ENCODE peak calls at places on chromosomes 3 and 15, in four cellular contexts. V is tibial nerve, C is fibroblast of mammary gland, A is foreskin fibroblast. L is an unnamed sample.

GRCh38 chr3:33001889-33002288 is 50.4 kb downstream of the CCR4 start:
- DNase-seq in A (no peak), V (no peak), C (peak), L (no peak)

GRCh38 chr3:151971194-151971771 is 97.8 kb downstream of the SUCNR1 start:
- DNase-seq in A (no peak), C (no peak), V (no peak), L (no peak)

GRCh38 chr3:8540456-8540855 is 38.8 kb downstream of the LMCD1 start:
- DNase-seq in C (no peak), V (no peak), A (no peak), L (no peak)

GRCh38 chr3:58638586-58638985 is 28.0 kb downstream of the FAM3D start:
- DNase-seq in C (no peak), V (no peak), A (no peak), L (no peak)

GRCh38 chr3:186220365-186220764 is 111.5 kb upstream of the ETV5 start:
- DNase-seq in V (no peak), A (no peak), C (peak), L (no peak)

GRCh38 chr3:141427764-141428163 is 59.1 kb upstream of the RASA2 start:
- DNase-seq in A (no peak), C (no peak), V (no peak), L (no peak)

GRCh38 chr3:73418636-73419035 is 206.1 kb downstream of the PDZRN3 start:
- DNase-seq in V (no peak), A (no peak), C (no peak), L (no peak)

GRCh38 chr3:124664804-124665203 is 65.4 kb upstream of the UMPS start:
- DNase-seq in C (no peak), A (no peak), V (no peak), L (no peak)

GRCh38 chr3:46861293-46861995 is 1.8 kb downstream of the MYL3 start:
- DNase-seq in V (peak), C (no peak), A (no peak), L (no peak)

DNA sequence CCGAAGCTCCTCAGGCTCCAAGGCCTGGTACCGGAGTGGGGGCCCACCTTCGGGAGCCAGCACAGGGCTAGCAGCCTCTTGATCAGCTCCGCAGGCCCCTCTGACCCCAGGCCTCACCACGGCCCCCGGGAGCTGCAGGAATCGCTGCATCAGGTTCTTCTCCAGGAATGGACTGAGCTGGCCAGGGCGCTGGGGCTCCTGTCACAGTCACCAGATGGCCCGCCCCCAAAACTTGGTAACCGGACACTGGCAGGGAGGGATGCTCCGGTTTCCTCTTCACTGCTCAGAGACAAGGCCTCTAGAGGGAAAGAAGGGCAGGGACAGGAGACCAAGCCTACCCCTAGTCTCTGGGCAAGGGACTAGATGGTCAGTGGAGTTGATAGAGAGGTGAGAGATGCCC is 9.9 kb downstream of the AP3B2 start:
- DNase-seq in A (no peak), V (no peak), C (no peak), L (no peak)
- TF ChIP-seq CTCF in A (no peak), V (no peak), C (no peak), L (no peak)

GRCh38 chr3:15287565-15288330 is 44.6 kb downstream of the SH3BP5 start:
- DNase-seq in C (peak), A (peak), V (peak), L (no peak)

GRCh38 chr3:15291589-15292541 is 40.5 kb downstream of the SH3BP5 start:
- DNase-seq in C (peak), A (no peak), V (no peak), L (no peak)

GRCh38 chr3:15288331-15288726 is 44.1 kb downstream of the SH3BP5 start:
- DNase-seq in C (no peak), V (no peak), A (no peak), L (no peak)

GRCh38 chr3:15290731-15291130 is 41.7 kb downstream of the SH3BP5 start:
- DNase-seq in C (no peak), A (no peak), V (no peak), L (no peak)

GRCh38 chr3:15289661-15290060 is 42.7 kb downstream of the SH3BP5 start:
- DNase-seq in C (no peak), A (no peak), V (no peak), L (no peak)
- TF ChIP-seq CTCF in C (no peak), A (no peak), V (no peak), L (no peak)

DNA sequence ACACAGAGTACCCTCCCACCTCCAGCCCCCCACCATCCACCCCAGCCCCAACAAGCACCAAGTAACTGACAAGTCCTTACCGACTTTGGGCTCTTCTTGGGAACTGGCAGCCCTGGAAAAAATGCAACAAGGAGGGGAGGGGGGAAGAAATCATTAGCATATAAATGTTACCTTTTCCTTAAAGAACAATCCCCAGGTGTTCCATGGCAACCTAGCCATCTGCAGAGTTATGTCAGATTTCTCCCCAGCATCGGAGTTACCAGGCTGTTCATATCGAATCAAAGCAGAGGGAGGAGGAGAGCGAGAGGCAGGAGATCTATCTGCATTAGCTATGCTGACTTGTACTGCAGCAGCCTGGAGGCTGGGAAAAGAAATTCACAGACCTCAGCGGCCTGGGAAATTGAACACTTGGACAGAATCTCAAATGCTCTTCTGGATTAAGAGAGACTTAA is 637.3 kb downstream of the MAGI1 start:
- DNase-seq in V (no peak), A (no peak), C (no peak), L (no peak)
- TF ChIP-seq CTCF in V (no peak), A (no peak), C (no peak), L (no peak)

GRCh38 chr15:90187257-90187868 is 13.8 kb upstream of the SEMA4B start:
- DNase-seq in C (no peak), V (no peak), A (no peak), L (no peak)

GRCh38 chr15:90184119-90184785 is 16.9 kb upstream of the SEMA4B start:
- DNase-seq in A (peak), V (peak), C (peak), L (no peak)

GRCh38 chr15:90188914-90189748 is 12.0 kb upstream of the SEMA4B start:
- DNase-seq in C (no peak), V (no peak), A (no peak), L (no peak)

GRCh38 chr15:90181781-90182180 is 19.3 kb upstream of the SEMA4B start:
- DNase-seq in V (no peak), C (no peak), A (no peak), L (no peak)

DNA sequence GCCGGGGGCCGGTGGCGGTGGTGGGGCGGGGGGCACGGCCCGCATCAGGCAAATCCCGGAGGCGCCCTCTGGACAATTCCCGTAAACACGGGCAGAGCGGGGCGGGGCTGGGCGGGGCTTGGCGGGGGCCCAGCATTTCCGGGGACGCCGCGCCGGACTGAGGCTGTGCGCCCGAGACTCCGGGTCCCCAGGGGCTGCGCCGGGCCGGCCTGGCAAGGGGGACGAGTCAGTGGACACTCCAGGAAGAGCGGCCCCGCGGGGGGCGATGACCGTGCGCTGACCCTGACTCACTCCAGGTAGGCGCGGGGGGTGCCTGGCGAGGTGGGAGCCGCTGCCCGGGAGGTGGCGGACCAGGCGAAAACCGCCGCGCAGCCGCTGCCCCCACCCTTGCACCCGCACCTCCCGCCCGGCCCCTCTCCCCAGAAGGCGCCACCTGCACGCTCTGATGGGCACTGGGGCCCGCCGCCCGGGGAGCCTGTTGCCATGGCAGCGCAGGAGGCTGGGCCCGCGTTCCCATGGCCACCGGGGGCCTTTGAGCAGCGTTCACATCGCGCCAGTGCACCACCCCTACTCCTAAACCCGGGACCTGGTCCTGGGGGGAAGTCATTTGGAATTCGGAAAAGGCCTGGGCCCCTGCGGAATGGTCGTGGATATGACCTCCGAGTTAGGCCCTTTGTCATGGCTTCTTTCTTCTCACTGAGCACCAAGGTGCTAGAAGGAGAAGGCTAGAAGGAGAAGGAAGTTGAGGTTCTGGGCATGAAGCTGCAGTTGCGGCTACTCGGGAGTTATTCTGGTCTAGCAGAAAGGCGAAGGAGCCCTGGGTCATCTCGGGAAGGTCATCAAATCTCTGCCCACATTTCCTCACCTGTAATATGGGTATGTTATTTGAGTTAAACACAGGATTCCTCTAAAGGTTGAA is 16.1 kb upstream of the SEMA4B start:
- DNase-seq in C (no peak), V (peak), A (peak), L (no peak)
- TF ChIP-seq CTCF in C (no peak), V (no peak), A (no peak), L (no peak)

GRCh38 chr3:122092460-122093165 is 37.5 kb downstream of the CD86 start:
- DNase-seq in C (peak), A (no peak), V (no peak), L (no peak)
- TF ChIP-seq CTCF in C (peak), A (peak), V (peak), L (peak)

GRCh38 chr3:66762888-66763287 is 235.2 kb upstream of the KBTBD8 start:
- DNase-seq in C (no peak), A (no peak), V (no peak), L (no peak)
- TF ChIP-seq CTCF in C (no peak), A (no peak), V (no peak), L (no peak)